ENCODE peak calls at places on chromosomes 6 and 20, in four cellular contexts. F is psoas muscle; A is SW480; E is activated CD4-positive, alpha-beta T cell treated with anti-CD3 and anti-CD28 coated beads, Interleukin-2, amount 10 ng/mL, durations not matched to agents 7 days and 5 days. G is an unnamed sample.

GRCh38 chr20:63226020-63226943 is 9.4 kb upstream of the BIRC7 start:
- DNase-seq in F (no peak), A (no peak), E (no peak), G (no peak)

GRCh38 chr6:157453978-157454377 is 73.0 kb downstream of the ZDHHC14 start:
- DNase-seq in F (no peak), A (no peak), E (no peak), G (no peak)

GRCh38 chr20:15703171-15703911 is 869.9 kb downstream of the KIF16B start:
- DNase-seq in F (no peak), A (peak), E (no peak), G (peak)

GRCh38 chr20:25496968-25497401 is 88.3 kb downstream of the NINL start:
- DNase-seq in F (no peak), A (peak), E (no peak), G (no peak)

GRCh38 chr6:10597499-10598001 is 76.4 kb downstream of the GCNT2 start:
- DNase-seq in F (no peak), A (no peak), E (no peak), G (no peak)

GRCh38 chr20:51412333-51412761 is 130.2 kb downstream of the NFATC2 start:
- DNase-seq in F (peak), A (no peak), E (no peak), G (peak)

GRCh38 chr20:37498066-37498702 is 22.9 kb upstream of the NNAT start:
- DNase-seq in F (no peak), A (no peak), E (no peak), G (no peak)

GRCh38 chr20:52332649-52333048 is 141.1 kb upstream of the ZFP64 start:
- DNase-seq in F (no peak), A (no peak), E (no peak), G (no peak)

GRCh38 chr6:16849280-16850210 is 88.3 kb upstream of the ATXN1 start:
- DNase-seq in F (no peak), A (no peak), E (no peak), G (peak)

GRCh38 chr20:621115-621756 is 11.1 kb upstream of the TCF15 start:
- DNase-seq in F (no peak), A (no peak), E (no peak), G (no peak)

GRCh38 chr6:27507041-27507956 is 34.4 kb upstream of the ZNF184 start:
- DNase-seq in F (no peak), A (no peak), E (no peak), G (no peak)

GRCh38 chr6:31621991-31622390 is 1.5 kb downstream of the PRRC2A start:
- DNase-seq in F (no peak), A (no peak), E (no peak), G (no peak)

GRCh38 chr20:26208296-26209091 is 511.8 kb upstream of the ZNF337 start:
- DNase-seq in F (peak), A (no peak), E (peak), G (peak)

GRCh38 chr6:155158044-155158843 is 105.6 kb upstream of the CLDN20 start:
- DNase-seq in F (no peak), A (no peak), E (no peak), G (no peak)

GRCh38 chr20:24799971-24800580 is 149.0 kb upstream of the CST7 start:
- DNase-seq in F (no peak), A (no peak), E (no peak), G (no peak)

GRCh38 chr6:32462609-32463008 is 22.9 kb downstream of the HLA-DRA start:
- DNase-seq in F (no peak), A (peak), E (no peak), G (peak)

GRCh38 chr6:75602164-75602896 is 650 bp downstream of the SENP6 start:
- DNase-seq in F (peak), A (peak), E (peak), G (peak)

GRCh38 chr20:33822423-33822822 is 11.3 kb downstream of the CHMP4B start:
- DNase-seq in F (no peak), A (no peak), E (no peak), G (no peak)

GRCh38 chr20:10447028-10447427 is 11.9 kb downstream of the SLX4IP start:
- DNase-seq in F (no peak), A (peak), E (peak), G (no peak)

GRCh38 chr6:113856011-113856551 is 1.1 kb upstream of the MARCKS start:
- DNase-seq in F (no peak), A (peak), E (no peak), G (peak)

GRCh38 chr20:33947709-33948295 is 45.9 kb upstream of the RALY start:
- DNase-seq in F (no peak), A (peak), E (peak), G (peak)

GRCh38 chr6:83578057-83578456 is 65.7 kb downstream of the PRSS35 start:
- DNase-seq in F (no peak), A (no peak), E (no peak), G (no peak)

GRCh38 chr6:76594109-76594508 is 521.6 kb upstream of the IMPG1 start:
- DNase-seq in F (no peak), A (no peak), E (no peak), G (no peak)

GRCh38 chr6:124535746-124536145 is 426.5 kb upstream of the RNF217 start:
- DNase-seq in F (no peak), A (no peak), E (no peak), G (no peak)

GRCh38 chr6:159221486-159222170 is 52.4 kb downstream of the FNDC1 start:
- DNase-seq in F (no peak), A (no peak), E (no peak), G (no peak)

GRCh38 chr20:49614338-49615050 is 46.6 kb upstream of the PTGIS start:
- DNase-seq in F (peak), A (no peak), E (no peak), G (no peak)

GRCh38 chr6:44451803-44452690 is 64.5 kb downstream of the CDC5L start:
- DNase-seq in F (no peak), A (no peak), E (no peak), G (no peak)

GRCh38 chr20:20003088-20003954 is 13.8 kb upstream of the NAA20 start:
- DNase-seq in F (peak), A (no peak), E (peak), G (no peak)

GRCh38 chr6:582370-582769 is 74.5 kb downstream of the HUS1B start:
- DNase-seq in F (no peak), A (peak), E (no peak), G (peak)

GRCh38 chr20:10501377-10501776 is 66.3 kb downstream of the SLX4IP start:
- DNase-seq in F (no peak), A (no peak), E (peak), G (no peak)

GRCh38 chr6:31158863-31159855 is 770 bp downstream of the TCF19 start:
- DNase-seq in F (no peak), A (peak), E (peak), G (no peak)

GRCh38 chr6:153074761-153075160 is 56.3 kb downstream of the RGS17 start:
- DNase-seq in F (no peak), A (no peak), E (no peak), G (no peak)

GRCh38 chr6:156383059-156383458 is 394.1 kb upstream of the ARID1B start:
- DNase-seq in F (no peak), A (no peak), E (no peak), G (no peak)

GRCh38 chr6:144285548-144285797 is 338 bp downstream of the UTRN start:
- DNase-seq in F (no peak), A (no peak), E (no peak), G (no peak)

GRCh38 chr20:10532351-10532750 is 97.2 kb downstream of the SLX4IP start:
- DNase-seq in F (no peak), A (no peak), E (no peak), G (no peak)

G was measured in hepatocyte.